ENCODE peak calls at places on chromosomes 11 and 22, in eight cellular contexts. One of them, this sample, is unnamed.

GRCh38 chr22:44448271-44448780 is 49.7 kb downstream of the RTL6 start:
- DNase-seq in spleen: peak
- DNase-seq in heart left ventricle: peak
- DNase-seq in mucosa of descending colon: no peak
- DNase-seq in adrenal gland: peak
- DNase-seq in ovary: peak
- DNase-seq in BE2C: peak
- DNase-seq in astrocyte: peak
- DNase-seq in this sample: peak

GRCh38 chr11:116955949-116956348 is 118.5 kb upstream of the APOA1 start:
- DNase-seq in spleen: no peak
- DNase-seq in heart left ventricle: peak
- DNase-seq in mucosa of descending colon: no peak
- DNase-seq in adrenal gland: no peak
- DNase-seq in ovary: no peak
- DNase-seq in BE2C: no peak
- DNase-seq in astrocyte: no peak
- DNase-seq in this sample: no peak

GRCh38 chr11:64727131-64727530 is 4.1 kb upstream of the NRXN2 start:
- DNase-seq in spleen: peak
- DNase-seq in heart left ventricle: no peak
- DNase-seq in mucosa of descending colon: no peak
- DNase-seq in adrenal gland: no peak
- DNase-seq in ovary: no peak
- DNase-seq in BE2C: no peak
- DNase-seq in astrocyte: no peak
- DNase-seq in this sample: no peak

GRCh38 chr22:37202001-37202555 is 10.2 kb downstream of the SSTR3 start:
- DNase-seq in spleen: peak
- DNase-seq in heart left ventricle: no peak
- DNase-seq in mucosa of descending colon: peak
- DNase-seq in adrenal gland: no peak
- DNase-seq in ovary: no peak
- DNase-seq in BE2C: no peak
- DNase-seq in astrocyte: no peak
- DNase-seq in this sample: no peak

GRCh38 chr11:65927904-65928397 is 8.7 kb downstream of the DRAP1 start:
- DNase-seq in spleen: peak
- DNase-seq in heart left ventricle: no peak
- DNase-seq in mucosa of descending colon: peak
- DNase-seq in adrenal gland: no peak
- DNase-seq in ovary: no peak
- DNase-seq in BE2C: no peak
- DNase-seq in astrocyte: no peak
- DNase-seq in this sample: no peak

GRCh38 chr11:43687120-43687791 is 6.7 kb downstream of the HSD17B12 start:
- DNase-seq in spleen: no peak
- DNase-seq in heart left ventricle: peak
- DNase-seq in mucosa of descending colon: no peak
- DNase-seq in adrenal gland: peak
- DNase-seq in ovary: no peak
- DNase-seq in BE2C: no peak
- DNase-seq in astrocyte: peak
- DNase-seq in this sample: peak

GRCh38 chr11:720642-721346 is 14.8 kb downstream of the EPS8L2 start:
- DNase-seq in spleen: peak
- DNase-seq in heart left ventricle: peak
- DNase-seq in mucosa of descending colon: peak
- DNase-seq in adrenal gland: no peak
- DNase-seq in ovary: no peak
- DNase-seq in BE2C: peak
- DNase-seq in astrocyte: no peak
- DNase-seq in this sample: no peak

GRCh38 chr22:48799227-48799970 is 1028.3 kb downstream of the BRD1 start:
- DNase-seq in spleen: peak
- DNase-seq in heart left ventricle: no peak
- DNase-seq in mucosa of descending colon: no peak
- DNase-seq in adrenal gland: no peak
- DNase-seq in ovary: no peak
- DNase-seq in BE2C: no peak
- DNase-seq in astrocyte: no peak
- DNase-seq in this sample: no peak

GRCh38 chr22:26573026-26573662 is 16.8 kb downstream of the TPST2 start:
- DNase-seq in spleen: peak
- DNase-seq in heart left ventricle: peak
- DNase-seq in mucosa of descending colon: peak
- DNase-seq in adrenal gland: peak
- DNase-seq in ovary: no peak
- DNase-seq in BE2C: no peak
- DNase-seq in astrocyte: no peak
- DNase-seq in this sample: peak

GRCh38 chr11:123069878-123070821 is 8.2 kb upstream of the HSPA8 start:
- DNase-seq in spleen: no peak
- DNase-seq in heart left ventricle: no peak
- DNase-seq in mucosa of descending colon: no peak
- DNase-seq in adrenal gland: no peak
- DNase-seq in ovary: no peak
- DNase-seq in BE2C: no peak
- DNase-seq in astrocyte: no peak
- DNase-seq in this sample: no peak

GRCh38 chr22:24432059-24432853 is 4.9 kb downstream of the ADORA2A start:
- DNase-seq in spleen: peak
- DNase-seq in heart left ventricle: peak
- DNase-seq in mucosa of descending colon: peak
- DNase-seq in adrenal gland: no peak
- DNase-seq in ovary: peak
- DNase-seq in BE2C: peak
- DNase-seq in astrocyte: peak
- DNase-seq in this sample: peak
- TF ChIP-seq CTCF in spleen: no peak
- TF ChIP-seq CTCF in heart left ventricle: no peak
- TF ChIP-seq CTCF in mucosa of descending colon: no peak
- TF ChIP-seq CTCF in adrenal gland: no peak
- TF ChIP-seq CTCF in ovary: no peak
- TF ChIP-seq CTCF in BE2C: no peak
- TF ChIP-seq CTCF in astrocyte: no peak
- TF ChIP-seq CTCF in this sample: no peak

DNA sequence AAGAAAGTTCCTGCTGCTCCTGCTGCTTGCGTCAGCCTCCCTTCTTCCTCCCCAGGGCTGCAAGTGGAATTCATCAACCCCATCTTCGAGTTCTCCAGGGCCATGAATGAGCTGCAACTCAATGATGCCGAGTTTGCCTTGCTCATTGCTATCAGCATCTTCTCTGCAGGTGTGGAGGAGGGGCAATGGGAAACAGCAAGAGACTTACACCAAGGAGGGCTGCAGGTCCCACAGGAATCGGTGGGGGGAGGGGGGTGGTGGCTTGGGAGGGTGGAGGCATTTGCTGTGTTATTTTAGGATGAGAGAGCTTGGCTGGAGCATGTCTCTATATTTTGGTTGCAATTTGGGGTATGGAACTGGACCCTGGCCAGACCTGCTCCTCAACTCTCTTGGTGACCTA is 2.1 kb upstream of the MADD start:
- DNase-seq in spleen: no peak
- DNase-seq in heart left ventricle: no peak
- DNase-seq in mucosa of descending colon: peak
- DNase-seq in adrenal gland: no peak
- DNase-seq in ovary: no peak
- DNase-seq in BE2C: no peak
- DNase-seq in astrocyte: no peak
- DNase-seq in this sample: no peak
- H3K4me3 ChIP-seq in spleen: no peak
- H3K4me3 ChIP-seq in heart left ventricle: no peak
- H3K4me3 ChIP-seq in mucosa of descending colon: no peak
- H3K4me3 ChIP-seq in adrenal gland: no peak
- H3K4me3 ChIP-seq in ovary: no peak
- H3K4me3 ChIP-seq in BE2C: no peak
- H3K4me3 ChIP-seq in astrocyte: no peak
- H3K4me3 ChIP-seq in this sample: no peak

DNA sequence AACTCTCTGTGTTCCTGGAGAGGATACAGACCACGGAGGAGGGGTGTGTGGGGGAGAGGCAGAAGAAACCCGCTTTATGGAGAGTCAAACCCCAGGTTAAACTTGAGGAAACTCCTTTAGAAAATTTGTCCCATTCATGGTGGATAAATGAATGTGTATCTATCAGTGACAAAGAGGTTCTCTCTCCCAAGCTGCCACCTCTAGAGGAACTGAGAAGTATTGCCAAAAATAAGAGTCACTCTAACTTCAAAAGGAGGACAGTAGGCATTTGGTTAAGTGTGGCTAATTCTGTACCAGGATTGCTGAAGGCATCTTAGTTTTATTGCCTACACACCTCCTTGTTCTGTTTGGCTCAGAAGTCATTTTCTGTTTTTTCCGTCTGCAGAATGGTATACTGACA is 189.0 kb upstream of the MPPED2 start:
- DNase-seq in spleen: no peak
- DNase-seq in heart left ventricle: no peak
- DNase-seq in mucosa of descending colon: no peak
- DNase-seq in adrenal gland: no peak
- DNase-seq in ovary: no peak
- DNase-seq in BE2C: no peak
- DNase-seq in astrocyte: no peak
- DNase-seq in this sample: no peak
- TF ChIP-seq CTCF in spleen: no peak
- TF ChIP-seq CTCF in heart left ventricle: no peak
- TF ChIP-seq CTCF in mucosa of descending colon: no peak
- TF ChIP-seq CTCF in adrenal gland: no peak
- TF ChIP-seq CTCF in ovary: no peak
- TF ChIP-seq CTCF in BE2C: no peak
- TF ChIP-seq CTCF in astrocyte: no peak
- TF ChIP-seq CTCF in this sample: no peak

GRCh38 chr22:46297151-46297819 is 615 bp downstream of the GTSE1 start:
- DNase-seq in spleen: no peak
- DNase-seq in heart left ventricle: no peak
- DNase-seq in mucosa of descending colon: no peak
- DNase-seq in adrenal gland: peak
- DNase-seq in ovary: peak
- DNase-seq in BE2C: peak
- DNase-seq in astrocyte: peak
- DNase-seq in this sample: peak

GRCh38 chr22:46293591-46294260 is 2.9 kb upstream of the GTSE1 start:
- DNase-seq in spleen: peak
- DNase-seq in heart left ventricle: peak
- DNase-seq in mucosa of descending colon: peak
- DNase-seq in adrenal gland: no peak
- DNase-seq in ovary: no peak
- DNase-seq in BE2C: no peak
- DNase-seq in astrocyte: peak
- DNase-seq in this sample: no peak

GRCh38 chr22:46296257-46297150 is at the start of gene GTSE1:
- DNase-seq in spleen: peak
- DNase-seq in heart left ventricle: peak
- DNase-seq in mucosa of descending colon: peak
- DNase-seq in adrenal gland: peak
- DNase-seq in ovary: peak
- DNase-seq in BE2C: peak
- DNase-seq in astrocyte: peak
- DNase-seq in this sample: peak

GRCh38 chr22:46294784-46295183 is 1.9 kb upstream of the GTSE1 start:
- DNase-seq in spleen: peak
- DNase-seq in heart left ventricle: no peak
- DNase-seq in mucosa of descending colon: no peak
- DNase-seq in adrenal gland: no peak
- DNase-seq in ovary: no peak
- DNase-seq in BE2C: no peak
- DNase-seq in astrocyte: no peak
- DNase-seq in this sample: no peak

GRCh38 chr22:46295277-46295971 is 1.2 kb upstream of the GTSE1 start:
- DNase-seq in spleen: no peak
- DNase-seq in heart left ventricle: no peak
- DNase-seq in mucosa of descending colon: peak
- DNase-seq in adrenal gland: no peak
- DNase-seq in ovary: no peak
- DNase-seq in BE2C: no peak
- DNase-seq in astrocyte: no peak
- DNase-seq in this sample: no peak
- H3K4me3 ChIP-seq in spleen: peak
- H3K4me3 ChIP-seq in heart left ventricle: no peak
- H3K4me3 ChIP-seq in mucosa of descending colon: no peak
- H3K4me3 ChIP-seq in adrenal gland: no peak
- H3K4me3 ChIP-seq in ovary: peak
- H3K4me3 ChIP-seq in BE2C: no peak
- H3K4me3 ChIP-seq in astrocyte: peak
- H3K4me3 ChIP-seq in this sample: no peak

This sample was measured in cardiac fibroblast.